ENCODE peak calls at places on chromosomes 13 and 19, in eight cellular contexts. One of them, this sample, is unnamed.

GRCh38 chr13:75934889-75935288 is 298.8 kb downstream of the LMO7 start:
- DNase-seq in AG09309: no peak
- DNase-seq in aorta: no peak
- DNase-seq in right lobe of liver: no peak
- DNase-seq in fibroblast of villous mesenchyme: no peak
- DNase-seq in AG10803: peak
- DNase-seq in heart right ventricle: no peak
- DNase-seq in left lung: no peak
- DNase-seq in this sample: peak

GRCh38 chr19:33055718-33056117 is 9.0 kb downstream of the RHPN2 start:
- DNase-seq in AG09309: no peak
- DNase-seq in aorta: no peak
- DNase-seq in right lobe of liver: no peak
- DNase-seq in fibroblast of villous mesenchyme: no peak
- DNase-seq in AG10803: no peak
- DNase-seq in heart right ventricle: no peak
- DNase-seq in left lung: no peak
- DNase-seq in this sample: no peak

GRCh38 chr13:110108348-110109139 is 198.4 kb downstream of the COL4A1 start:
- DNase-seq in AG09309: no peak
- DNase-seq in aorta: peak
- DNase-seq in right lobe of liver: peak
- DNase-seq in fibroblast of villous mesenchyme: peak
- DNase-seq in AG10803: peak
- DNase-seq in heart right ventricle: peak
- DNase-seq in left lung: no peak
- DNase-seq in this sample: no peak

GRCh38 chr13:95494082-95494681 is 58.3 kb upstream of the CLDN10 start:
- DNase-seq in AG09309: peak
- DNase-seq in aorta: no peak
- DNase-seq in right lobe of liver: no peak
- DNase-seq in fibroblast of villous mesenchyme: peak
- DNase-seq in AG10803: peak
- DNase-seq in heart right ventricle: no peak
- DNase-seq in left lung: no peak
- DNase-seq in this sample: peak

GRCh38 chr13:46031581-46032263 is 20.8 kb downstream of the ZC3H13 start:
- DNase-seq in AG09309: no peak
- DNase-seq in aorta: no peak
- DNase-seq in right lobe of liver: no peak
- DNase-seq in fibroblast of villous mesenchyme: peak
- DNase-seq in AG10803: no peak
- DNase-seq in heart right ventricle: no peak
- DNase-seq in left lung: no peak
- DNase-seq in this sample: no peak

GRCh38 chr13:34357435-34358232 is 539.7 kb downstream of the RFC3 start:
- DNase-seq in AG09309: peak
- DNase-seq in aorta: no peak
- DNase-seq in right lobe of liver: no peak
- DNase-seq in fibroblast of villous mesenchyme: peak
- DNase-seq in AG10803: peak
- DNase-seq in heart right ventricle: no peak
- DNase-seq in left lung: no peak
- DNase-seq in this sample: peak

GRCh38 chr19:3944018-3944721 is 11.3 kb downstream of the NMRK2 start:
- DNase-seq in AG09309: no peak
- DNase-seq in aorta: no peak
- DNase-seq in right lobe of liver: no peak
- DNase-seq in fibroblast of villous mesenchyme: no peak
- DNase-seq in AG10803: no peak
- DNase-seq in heart right ventricle: no peak
- DNase-seq in left lung: no peak
- DNase-seq in this sample: no peak

GRCh38 chr19:16185925-16186234 is 670 bp downstream of the FAM32A start:
- DNase-seq in AG09309: no peak
- DNase-seq in aorta: no peak
- DNase-seq in right lobe of liver: no peak
- DNase-seq in fibroblast of villous mesenchyme: no peak
- DNase-seq in AG10803: peak
- DNase-seq in heart right ventricle: no peak
- DNase-seq in left lung: no peak
- DNase-seq in this sample: no peak

GRCh38 chr13:59103004-59103768 is 1060.5 kb downstream of the DIAPH3 start:
- DNase-seq in AG09309: no peak
- DNase-seq in aorta: no peak
- DNase-seq in right lobe of liver: no peak
- DNase-seq in fibroblast of villous mesenchyme: peak
- DNase-seq in AG10803: peak
- DNase-seq in heart right ventricle: no peak
- DNase-seq in left lung: no peak
- DNase-seq in this sample: no peak

GRCh38 chr13:76791290-76791664 is 94.9 kb downstream of the KCTD12 start:
- DNase-seq in AG09309: no peak
- DNase-seq in aorta: no peak
- DNase-seq in right lobe of liver: no peak
- DNase-seq in fibroblast of villous mesenchyme: no peak
- DNase-seq in AG10803: no peak
- DNase-seq in heart right ventricle: no peak
- DNase-seq in left lung: no peak
- DNase-seq in this sample: no peak

GRCh38 chr13:48594080-48594815 is 59.5 kb upstream of the CYSLTR2 start:
- DNase-seq in AG09309: no peak
- DNase-seq in aorta: no peak
- DNase-seq in right lobe of liver: no peak
- DNase-seq in fibroblast of villous mesenchyme: peak
- DNase-seq in AG10803: no peak
- DNase-seq in heart right ventricle: no peak
- DNase-seq in left lung: no peak
- DNase-seq in this sample: no peak

GRCh38 chr19:48925240-48925843 is 8.2 kb upstream of the DHDH start:
- DNase-seq in AG09309: peak
- DNase-seq in aorta: no peak
- DNase-seq in right lobe of liver: no peak
- DNase-seq in fibroblast of villous mesenchyme: peak
- DNase-seq in AG10803: peak
- DNase-seq in heart right ventricle: no peak
- DNase-seq in left lung: no peak
- DNase-seq in this sample: peak

GRCh38 chr13:24834902-24835510 is 71.0 kb downstream of the RNF17 start:
- DNase-seq in AG09309: no peak
- DNase-seq in aorta: no peak
- DNase-seq in right lobe of liver: no peak
- DNase-seq in fibroblast of villous mesenchyme: no peak
- DNase-seq in AG10803: no peak
- DNase-seq in heart right ventricle: no peak
- DNase-seq in left lung: no peak
- DNase-seq in this sample: no peak

GRCh38 chr13:29499766-29500165 is 95.7 kb downstream of the SLC7A1 start:
- DNase-seq in AG09309: no peak
- DNase-seq in aorta: no peak
- DNase-seq in right lobe of liver: no peak
- DNase-seq in fibroblast of villous mesenchyme: no peak
- DNase-seq in AG10803: no peak
- DNase-seq in heart right ventricle: no peak
- DNase-seq in left lung: no peak
- DNase-seq in this sample: no peak

GRCh38 chr19:33532859-33533455 is 11.4 kb upstream of the PEPD start:
- DNase-seq in AG09309: no peak
- DNase-seq in aorta: no peak
- DNase-seq in right lobe of liver: no peak
- DNase-seq in fibroblast of villous mesenchyme: no peak
- DNase-seq in AG10803: no peak
- DNase-seq in heart right ventricle: no peak
- DNase-seq in left lung: no peak
- DNase-seq in this sample: no peak

DNA sequence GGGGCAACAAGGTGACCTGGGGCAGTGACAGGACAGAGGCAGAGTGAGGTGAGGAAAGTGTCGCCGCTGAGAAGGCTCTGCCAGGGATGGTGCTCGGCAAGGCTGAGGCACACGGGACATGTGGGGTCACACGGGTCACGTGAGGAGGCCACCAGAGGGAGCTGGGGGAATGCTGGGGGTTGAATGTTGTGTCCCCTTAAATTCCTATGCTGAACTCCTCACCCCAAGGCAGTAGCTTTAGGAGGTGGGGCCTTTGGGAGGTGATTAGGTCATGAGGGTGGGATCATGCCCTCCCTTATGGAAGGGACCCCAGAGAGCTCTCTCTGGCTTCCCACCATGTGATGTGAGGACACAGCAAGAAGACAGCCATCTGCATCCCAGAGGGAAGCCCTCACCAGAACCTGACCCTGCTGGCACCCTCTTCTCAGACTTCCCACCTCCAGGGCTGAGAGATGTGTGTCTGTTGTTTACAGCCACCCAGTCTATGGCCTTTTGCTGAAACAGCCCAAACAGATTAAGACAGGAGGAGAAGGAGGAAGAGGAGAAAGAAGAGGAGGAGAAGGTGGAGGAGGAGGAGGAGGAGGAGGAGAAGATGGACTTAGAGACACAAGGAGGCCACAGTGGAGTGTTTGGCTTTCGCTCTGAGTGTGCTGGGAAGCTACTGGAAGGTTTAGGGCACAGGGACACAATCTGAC is 35.4 kb downstream of the RFX2 start:
- DNase-seq in AG09309: no peak
- DNase-seq in aorta: no peak
- DNase-seq in right lobe of liver: no peak
- DNase-seq in fibroblast of villous mesenchyme: no peak
- DNase-seq in AG10803: no peak
- DNase-seq in heart right ventricle: no peak
- DNase-seq in left lung: no peak
- DNase-seq in this sample: no peak
- H3K4me3 ChIP-seq in AG09309: no peak
- H3K4me3 ChIP-seq in aorta: no peak
- H3K4me3 ChIP-seq in right lobe of liver: no peak
- H3K4me3 ChIP-seq in fibroblast of villous mesenchyme: no peak
- H3K4me3 ChIP-seq in AG10803: no peak
- H3K4me3 ChIP-seq in heart right ventricle: no peak
- H3K4me3 ChIP-seq in left lung: no peak
- H3K4me3 ChIP-seq in this sample: no peak

GRCh38 chr19:58010507-58010906 is 7.9 kb upstream of the ZNF606 start:
- DNase-seq in AG09309: no peak
- DNase-seq in aorta: no peak
- DNase-seq in right lobe of liver: no peak
- DNase-seq in fibroblast of villous mesenchyme: no peak
- DNase-seq in AG10803: no peak
- DNase-seq in heart right ventricle: no peak
- DNase-seq in left lung: peak
- DNase-seq in this sample: no peak

GRCh38 chr19:58003153-58003828 is 671 bp upstream of the ZNF606 start:
- DNase-seq in AG09309: no peak
- DNase-seq in aorta: no peak
- DNase-seq in right lobe of liver: no peak
- DNase-seq in fibroblast of villous mesenchyme: peak
- DNase-seq in AG10803: no peak
- DNase-seq in heart right ventricle: no peak
- DNase-seq in left lung: no peak
- DNase-seq in this sample: no peak

GRCh38 chr19:58009666-58010301 is 7.2 kb upstream of the ZNF606 start:
- DNase-seq in AG09309: no peak
- DNase-seq in aorta: peak
- DNase-seq in right lobe of liver: peak
- DNase-seq in fibroblast of villous mesenchyme: peak
- DNase-seq in AG10803: peak
- DNase-seq in heart right ventricle: peak
- DNase-seq in left lung: peak
- DNase-seq in this sample: peak

GRCh38 chr19:58007285-58007684 is 4.7 kb upstream of the ZNF606 start:
- DNase-seq in AG09309: no peak
- DNase-seq in aorta: no peak
- DNase-seq in right lobe of liver: no peak
- DNase-seq in fibroblast of villous mesenchyme: no peak
- DNase-seq in AG10803: no peak
- DNase-seq in heart right ventricle: no peak
- DNase-seq in left lung: no peak
- DNase-seq in this sample: no peak

GRCh38 chr19:58009301-58009665 is 6.7 kb upstream of the ZNF606 start:
- DNase-seq in AG09309: no peak
- DNase-seq in aorta: no peak
- DNase-seq in right lobe of liver: peak
- DNase-seq in fibroblast of villous mesenchyme: no peak
- DNase-seq in AG10803: no peak
- DNase-seq in heart right ventricle: no peak
- DNase-seq in left lung: no peak
- DNase-seq in this sample: no peak
- H3K4me3 ChIP-seq in AG09309: no peak
- H3K4me3 ChIP-seq in aorta: no peak
- H3K4me3 ChIP-seq in right lobe of liver: peak
- H3K4me3 ChIP-seq in fibroblast of villous mesenchyme: peak
- H3K4me3 ChIP-seq in AG10803: no peak
- H3K4me3 ChIP-seq in heart right ventricle: peak
- H3K4me3 ChIP-seq in left lung: peak
- H3K4me3 ChIP-seq in this sample: peak

DNA sequence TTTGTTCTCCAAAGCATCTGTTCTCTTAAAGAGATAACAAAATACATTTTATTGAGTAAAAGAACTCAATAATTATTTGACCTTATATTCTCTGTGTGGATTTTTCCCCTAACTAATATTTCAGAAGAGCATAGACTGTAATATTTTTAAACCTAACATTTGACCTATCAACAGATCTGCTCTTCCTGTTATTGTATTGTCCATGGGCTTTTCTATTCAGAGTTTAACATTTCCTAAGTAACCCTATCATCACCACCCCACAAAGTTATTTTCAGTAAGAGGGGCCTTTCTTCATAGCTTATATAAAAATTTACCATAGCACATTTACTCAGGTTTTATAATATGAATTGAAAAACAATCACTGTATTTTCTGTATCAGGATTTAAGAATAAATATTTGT is 17.5 kb downstream of the POLR1D start:
- DNase-seq in AG09309: no peak
- DNase-seq in aorta: no peak
- DNase-seq in right lobe of liver: no peak
- DNase-seq in fibroblast of villous mesenchyme: no peak
- DNase-seq in AG10803: no peak
- DNase-seq in heart right ventricle: no peak
- DNase-seq in left lung: no peak
- DNase-seq in this sample: no peak
- H3K4me3 ChIP-seq in AG09309: no peak
- H3K4me3 ChIP-seq in aorta: no peak
- H3K4me3 ChIP-seq in right lobe of liver: no peak
- H3K4me3 ChIP-seq in fibroblast of villous mesenchyme: no peak
- H3K4me3 ChIP-seq in AG10803: no peak
- H3K4me3 ChIP-seq in heart right ventricle: no peak
- H3K4me3 ChIP-seq in left lung: no peak
- H3K4me3 ChIP-seq in this sample: no peak

DNA sequence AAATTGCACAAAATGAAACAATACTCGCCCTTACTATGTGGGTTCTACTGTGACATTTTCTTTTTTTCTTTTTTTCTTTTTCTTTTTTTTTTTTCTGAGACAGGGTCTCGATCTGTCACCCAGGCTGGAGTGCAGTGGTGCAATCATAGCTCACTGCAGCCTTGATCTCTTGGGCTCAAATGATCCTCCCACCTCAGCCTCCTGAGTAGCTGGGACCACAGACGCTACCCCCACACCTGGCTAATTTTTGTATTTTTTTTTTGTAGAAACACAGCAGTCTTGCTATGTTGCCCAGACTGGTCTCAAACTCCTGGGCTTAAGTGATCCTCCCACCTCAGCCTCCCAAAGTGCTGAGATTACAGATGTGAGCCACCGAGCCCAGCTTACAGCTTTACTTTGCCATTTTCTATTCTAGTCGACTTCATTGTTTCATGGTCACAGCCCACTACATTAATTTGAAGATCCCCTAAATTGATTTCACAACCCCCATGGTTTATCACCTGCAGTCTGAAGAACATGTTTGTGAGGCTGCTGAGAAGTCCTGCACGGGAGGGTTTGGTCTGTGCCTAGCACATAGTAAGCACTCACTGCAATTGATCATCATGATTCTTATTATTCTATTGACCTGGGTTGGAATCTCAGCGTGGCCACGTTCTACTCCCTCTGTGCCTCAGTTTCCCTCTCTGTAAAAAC is 3.8 kb downstream of the BCL3 start:
- DNase-seq in AG09309: no peak
- DNase-seq in aorta: no peak
- DNase-seq in right lobe of liver: no peak
- DNase-seq in fibroblast of villous mesenchyme: no peak
- DNase-seq in AG10803: no peak
- DNase-seq in heart right ventricle: no peak
- DNase-seq in left lung: no peak
- DNase-seq in this sample: no peak
- H3K4me3 ChIP-seq in AG09309: no peak
- H3K4me3 ChIP-seq in aorta: no peak
- H3K4me3 ChIP-seq in right lobe of liver: peak
- H3K4me3 ChIP-seq in fibroblast of villous mesenchyme: no peak
- H3K4me3 ChIP-seq in AG10803: peak
- H3K4me3 ChIP-seq in heart right ventricle: no peak
- H3K4me3 ChIP-seq in left lung: no peak
- H3K4me3 ChIP-seq in this sample: peak

This sample was measured in epithelial cell of proximal tubule.